ENCODE peak calls at places on chromosomes 2 and 18, in five cellular contexts. B is suprapubic skin, E is ovary, T is A549, M is GM12878. D is an unnamed sample. For H3K4me1, the result is how much of the 10 kb centered on the place peaks cover.

GRCh38 chr2:161436411-161436810 is 20.3 kb downstream of the TBR1 start:
- DNase-seq in B (no peak), E (no peak), T (no peak), M (no peak), D (no peak)

GRCh38 chr2:198063242-198063641 is 258.8 kb downstream of the PLCL1 start:
- DNase-seq in B (no peak), E (no peak), T (no peak), M (no peak), D (no peak)

GRCh38 chr2:240392948-240393830 is 42.3 kb upstream of the GPC1 start:
- DNase-seq in B (no peak), E (no peak), T (no peak), M (no peak), D (peak)

GRCh38 chr2:219521066-219521880 is 7.0 kb downstream of the ASIC4 start:
- DNase-seq in B (no peak), E (no peak), T (peak), M (no peak), D (no peak)

GRCh38 chr2:69305712-69306611 is 81.1 kb downstream of the GFPT1 start:
- DNase-seq in B (no peak), E (no peak), T (peak), M (no peak), D (no peak)

GRCh38 chr2:204491528-204491927 is 53.7 kb upstream of the PARD3B start:
- DNase-seq in B (no peak), E (no peak), T (no peak), M (no peak), D (no peak)

GRCh38 chr2:217947341-217948316 is 55.2 kb downstream of the TNS1 start:
- DNase-seq in B (peak), E (peak), T (no peak), M (no peak), D (no peak)

GRCh38 chr18:22829781-22830180 is 103.3 kb upstream of the RBBP8 start:
- DNase-seq in B (no peak), E (no peak), T (no peak), M (no peak), D (no peak)

GRCh38 chr18:8088626-8089025 is 520.6 kb upstream of the RAB12 start:
- DNase-seq in B (no peak), E (no peak), T (no peak), M (no peak), D (no peak)

GRCh38 chr2:234447189-234447588 is 49.7 kb downstream of the ARL4C start:
- DNase-seq in B (no peak), E (no peak), T (no peak), M (no peak), D (no peak)
- H3K4me1 ChIP-seq in B (under half), E (under half), T (under half), M (under half), D (under half)

GRCh38 chr2:201220102-201220570 is 37.2 kb downstream of the CASP10 start:
- DNase-seq in B (no peak), E (no peak), T (no peak), M (no peak), D (no peak)

GRCh38 chr2:201219328-201220096 is 36.6 kb downstream of the CASP10 start:
- DNase-seq in B (no peak), E (no peak), T (no peak), M (no peak), D (no peak)

GRCh38 chr2:201218780-201219179 is 35.8 kb downstream of the CASP10 start:
- DNase-seq in B (no peak), E (no peak), T (no peak), M (no peak), D (no peak)

GRCh38 chr2:201228271-201228911 is 31.9 kb upstream of the CASP8 start:
- DNase-seq in B (no peak), E (no peak), T (no peak), M (no peak), D (no peak)

DNA sequence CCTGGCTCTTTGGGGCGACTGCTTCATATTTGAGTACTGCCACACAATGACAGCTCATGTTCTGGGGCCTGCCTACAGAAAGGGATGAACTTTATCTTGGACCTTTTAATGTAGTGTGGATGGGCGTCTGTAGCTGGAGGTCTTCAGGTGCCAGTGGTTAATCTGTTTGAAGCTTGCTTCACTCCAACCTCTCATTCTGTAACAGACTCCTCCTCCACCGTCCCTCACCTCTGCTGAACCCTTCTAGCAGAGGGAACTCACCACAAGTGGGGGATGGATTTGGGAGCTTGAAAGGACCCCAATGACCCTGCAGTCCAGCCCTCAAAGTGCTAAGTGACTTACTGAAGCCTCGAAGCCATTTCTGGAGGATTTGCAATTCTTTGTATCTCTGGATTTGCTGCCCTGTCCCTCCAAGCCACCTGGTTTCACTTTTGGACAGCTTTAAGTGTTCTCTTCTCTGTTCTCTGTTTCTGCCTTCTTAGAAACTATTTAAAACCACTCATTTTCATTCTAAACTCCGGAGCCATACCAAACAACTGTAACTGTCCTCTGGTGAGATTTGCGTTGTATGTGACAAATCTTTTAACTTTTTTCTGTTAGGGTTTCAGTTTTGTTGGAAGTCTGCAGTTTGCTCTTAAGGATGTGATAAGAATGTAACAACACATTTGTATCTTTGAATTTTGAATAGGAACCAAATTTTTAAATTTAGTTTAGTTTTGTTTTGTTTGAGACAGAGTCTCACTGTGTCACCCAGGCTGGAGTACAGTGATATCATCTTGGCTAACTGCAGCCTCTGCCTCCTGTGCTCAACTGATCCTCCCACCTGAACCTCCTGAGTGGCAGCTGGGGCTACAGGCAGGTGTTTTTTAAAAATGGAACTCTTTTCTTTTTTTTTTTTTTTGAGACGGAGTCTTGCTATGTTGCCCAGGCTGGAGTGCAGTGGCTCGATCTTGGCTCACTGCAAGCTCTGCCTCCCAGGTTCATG is 37.0 kb upstream of the CASP8 start:
- DNase-seq in B (no peak), E (no peak), T (no peak), M (no peak), D (no peak)
- TF ChIP-seq EP300 in B (no peak), E (no peak), T (no peak), M (no peak), D (no peak)

DNA sequence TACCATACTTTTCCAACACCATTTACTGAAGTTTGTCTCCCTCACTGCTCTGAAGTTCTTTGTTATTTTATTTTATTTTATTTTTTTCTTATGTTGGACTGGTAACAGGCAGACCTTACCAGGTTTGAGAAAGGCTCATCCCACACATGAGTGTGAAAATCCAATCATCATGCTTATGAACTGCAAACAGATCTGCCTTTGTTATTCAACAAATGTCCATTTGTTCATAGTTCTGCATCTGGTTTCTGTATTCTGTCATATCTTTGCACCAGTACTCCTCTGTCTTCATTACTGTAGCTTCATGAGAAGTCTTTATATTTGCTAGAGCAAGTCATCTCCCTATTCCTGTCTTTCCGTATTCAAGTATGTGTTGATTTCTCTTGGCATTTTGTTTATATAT is 5.3 kb downstream of the RNU2-63P start:
- DNase-seq in B (no peak), E (no peak), T (no peak), M (no peak), D (no peak)
- H3K27ac ChIP-seq in B (no peak), E (no peak), T (no peak), M (no peak), D (peak)

GRCh38 chr2:238864207-238865014 is 16.5 kb downstream of the TWIST2 start:
- DNase-seq in B (peak), E (peak), T (peak), M (no peak), D (peak)
- H3K4me1 ChIP-seq in B (under half), E (under half), T (half or more), M (under half), D (under half)

DNA sequence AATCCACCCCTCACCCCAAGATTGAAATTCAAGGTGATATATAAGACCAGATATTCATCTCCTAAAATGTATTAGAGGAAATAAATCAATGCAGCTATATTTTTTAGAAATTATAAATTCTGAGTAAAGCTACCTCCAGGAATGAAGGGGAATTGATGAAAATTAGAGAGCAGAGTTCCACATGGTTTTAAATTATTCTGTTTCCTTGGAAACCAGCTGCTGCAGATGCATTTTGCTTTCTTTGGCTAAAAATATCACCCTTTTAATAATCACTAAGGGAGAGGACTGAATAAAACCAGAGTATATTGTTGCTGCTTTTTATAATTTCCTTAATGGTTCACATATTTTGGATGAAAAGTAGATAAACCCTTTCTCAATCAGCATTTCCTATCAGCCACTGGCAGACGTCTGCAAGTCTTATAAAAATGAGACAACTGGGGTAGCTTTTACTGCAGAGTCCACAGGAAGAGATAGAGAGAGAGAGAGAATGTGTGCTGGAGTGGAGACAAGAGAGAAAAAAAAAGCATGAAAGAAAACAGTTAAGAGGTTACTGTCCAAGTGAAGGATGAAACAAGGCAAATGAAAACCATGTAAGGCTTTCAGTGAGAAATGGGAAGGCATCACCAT is 2.0 kb downstream of the CSRNP3 start:
- DNase-seq in B (no peak), E (no peak), T (no peak), M (no peak), D (no peak)
- TF ChIP-seq EP300 in B (no peak), E (no peak), T (no peak), M (no peak), D (no peak)

DNA sequence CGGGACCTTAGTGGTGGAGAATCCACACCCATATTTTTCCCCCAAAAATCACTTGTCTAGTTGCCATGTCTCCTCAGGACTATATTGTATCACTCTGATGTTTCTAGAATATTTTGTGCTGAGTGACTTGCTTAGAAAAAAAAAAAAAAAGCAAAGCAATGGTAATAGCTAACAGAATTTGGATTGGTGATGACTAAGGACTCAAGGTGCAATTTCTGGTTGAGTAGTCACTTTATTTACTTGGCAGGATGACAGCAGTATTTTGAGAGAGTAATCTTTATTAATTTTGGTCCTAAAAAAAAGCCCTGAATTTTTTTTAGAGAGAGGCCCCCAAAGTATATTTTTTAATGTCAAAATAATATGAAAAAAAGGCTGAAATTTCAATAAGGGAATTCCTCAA is 32.8 kb upstream of the MYO3B start:
- DNase-seq in B (no peak), E (no peak), T (no peak), M (no peak), D (no peak)
- H3K27ac ChIP-seq in B (no peak), E (no peak), T (no peak), M (no peak), D (no peak)

DNA sequence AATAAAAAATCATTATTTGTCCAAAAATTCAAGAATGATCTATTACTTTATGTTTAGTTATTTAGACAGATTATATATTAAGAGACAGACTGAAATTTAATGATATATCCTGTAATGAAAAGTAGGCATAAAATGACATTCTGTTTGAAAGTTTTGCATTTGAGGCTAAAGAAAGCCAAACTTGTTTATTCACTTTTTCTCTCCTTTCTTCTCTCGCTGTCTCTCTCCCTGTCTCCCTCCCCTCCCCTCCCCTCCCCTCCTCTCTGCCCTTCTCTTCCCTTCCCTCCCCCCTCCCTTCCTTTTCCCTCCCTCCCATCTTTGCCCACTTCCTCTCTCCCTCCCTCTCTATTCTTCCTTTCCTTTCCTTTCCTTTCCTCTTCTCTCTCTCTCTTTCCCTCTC is 270.6 kb downstream of the MYT1L start:
- DNase-seq in B (no peak), E (no peak), T (no peak), M (no peak), D (no peak)
- H3K4me1 ChIP-seq in B (under half), E (under half), T (under half), M (under half), D (under half)

D was measured in tibial nerve.